ENCODE peak calls at places on chromosome 4, in six cellular contexts. One of them, this sample, is unnamed.

GRCh38 chr4:13678186-13678924 is 50.8 kb upstream of the BOD1L1 start:
- DNase-seq in heart left ventricle: no peak
- DNase-seq in uterus: no peak
- DNase-seq in occipital lobe: no peak
- DNase-seq in HepG2: no peak
- DNase-seq in activated CD8-positive, alpha-beta memory T cell treated with anti-CD3 and anti-CD28 coated beads for 1 hour: no peak
- DNase-seq in this sample: no peak

GRCh38 chr4:151917145-151917775 is 156.5 kb upstream of the GATB start:
- DNase-seq in uterus: no peak
- DNase-seq in occipital lobe: no peak
- DNase-seq in heart left ventricle: no peak
- DNase-seq in activated CD8-positive, alpha-beta memory T cell treated with anti-CD3 and anti-CD28 coated beads for 1 hour: no peak
- DNase-seq in HepG2: no peak
- DNase-seq in this sample: no peak

GRCh38 chr4:109434793-109435080 is 1.1 kb downstream of the SEC24B start:
- DNase-seq in HepG2: no peak
- DNase-seq in activated CD8-positive, alpha-beta memory T cell treated with anti-CD3 and anti-CD28 coated beads for 1 hour: no peak
- DNase-seq in occipital lobe: no peak
- DNase-seq in heart left ventricle: no peak
- DNase-seq in uterus: no peak
- DNase-seq in this sample: no peak

GRCh38 chr4:97911236-97911906 is 231.9 kb downstream of the STPG2 start:
- DNase-seq in heart left ventricle: no peak
- DNase-seq in HepG2: no peak
- DNase-seq in occipital lobe: no peak
- DNase-seq in uterus: no peak
- DNase-seq in activated CD8-positive, alpha-beta memory T cell treated with anti-CD3 and anti-CD28 coated beads for 1 hour: no peak
- DNase-seq in this sample: no peak

GRCh38 chr4:144611850-144612249 is 34.1 kb upstream of the HHIP start:
- DNase-seq in activated CD8-positive, alpha-beta memory T cell treated with anti-CD3 and anti-CD28 coated beads for 1 hour: no peak
- DNase-seq in occipital lobe: no peak
- DNase-seq in heart left ventricle: no peak
- DNase-seq in HepG2: peak
- DNase-seq in uterus: no peak
- DNase-seq in this sample: no peak

GRCh38 chr4:76547167-76547760 is 112.2 kb downstream of the SHROOM3 start:
- DNase-seq in activated CD8-positive, alpha-beta memory T cell treated with anti-CD3 and anti-CD28 coated beads for 1 hour: no peak
- DNase-seq in heart left ventricle: no peak
- DNase-seq in occipital lobe: no peak
- DNase-seq in HepG2: no peak
- DNase-seq in uterus: no peak
- DNase-seq in this sample: no peak

GRCh38 chr4:113445286-113445685 is 316.3 kb downstream of the CAMK2D start:
- DNase-seq in HepG2: no peak
- DNase-seq in heart left ventricle: peak
- DNase-seq in activated CD8-positive, alpha-beta memory T cell treated with anti-CD3 and anti-CD28 coated beads for 1 hour: no peak
- DNase-seq in occipital lobe: no peak
- DNase-seq in uterus: peak
- DNase-seq in this sample: peak

GRCh38 chr4:26860922-26861433 is 337 bp downstream of the STIM2 start:
- DNase-seq in HepG2: peak
- DNase-seq in uterus: peak
- DNase-seq in heart left ventricle: peak
- DNase-seq in activated CD8-positive, alpha-beta memory T cell treated with anti-CD3 and anti-CD28 coated beads for 1 hour: peak
- DNase-seq in occipital lobe: peak
- DNase-seq in this sample: no peak

GRCh38 chr4:77433102-77433733 is 172.4 kb upstream of the CXCL13 start:
- DNase-seq in heart left ventricle: no peak
- DNase-seq in occipital lobe: no peak
- DNase-seq in uterus: no peak
- DNase-seq in HepG2: peak
- DNase-seq in activated CD8-positive, alpha-beta memory T cell treated with anti-CD3 and anti-CD28 coated beads for 1 hour: no peak
- DNase-seq in this sample: no peak

GRCh38 chr4:101103381-101104142 is 243.8 kb downstream of the PPP3CA start:
- DNase-seq in uterus: no peak
- DNase-seq in HepG2: no peak
- DNase-seq in activated CD8-positive, alpha-beta memory T cell treated with anti-CD3 and anti-CD28 coated beads for 1 hour: no peak
- DNase-seq in occipital lobe: no peak
- DNase-seq in heart left ventricle: no peak
- DNase-seq in this sample: no peak

GRCh38 chr4:79917246-79917645 is 155.8 kb downstream of the ANTXR2 start:
- DNase-seq in uterus: no peak
- DNase-seq in occipital lobe: no peak
- DNase-seq in heart left ventricle: peak
- DNase-seq in activated CD8-positive, alpha-beta memory T cell treated with anti-CD3 and anti-CD28 coated beads for 1 hour: peak
- DNase-seq in HepG2: peak
- DNase-seq in this sample: no peak

GRCh38 chr4:3769642-3770184 is 3.5 kb downstream of the ADRA2C start:
- DNase-seq in occipital lobe: no peak
- DNase-seq in HepG2: no peak
- DNase-seq in uterus: no peak
- DNase-seq in heart left ventricle: no peak
- DNase-seq in activated CD8-positive, alpha-beta memory T cell treated with anti-CD3 and anti-CD28 coated beads for 1 hour: no peak
- DNase-seq in this sample: no peak

GRCh38 chr4:141636771-141637460 is 533 bp downstream of the IL15 start:
- DNase-seq in uterus: peak
- DNase-seq in heart left ventricle: peak
- DNase-seq in HepG2: no peak
- DNase-seq in activated CD8-positive, alpha-beta memory T cell treated with anti-CD3 and anti-CD28 coated beads for 1 hour: no peak
- DNase-seq in occipital lobe: no peak
- DNase-seq in this sample: peak

GRCh38 chr4:15143551-15143950 is 141.3 kb downstream of the CPEB2 start:
- DNase-seq in activated CD8-positive, alpha-beta memory T cell treated with anti-CD3 and anti-CD28 coated beads for 1 hour: no peak
- DNase-seq in occipital lobe: no peak
- DNase-seq in HepG2: no peak
- DNase-seq in uterus: no peak
- DNase-seq in heart left ventricle: no peak
- DNase-seq in this sample: no peak

GRCh38 chr4:123017636-123018390 is 95.4 kb upstream of the NUDT6 start:
- DNase-seq in uterus: no peak
- DNase-seq in occipital lobe: no peak
- DNase-seq in activated CD8-positive, alpha-beta memory T cell treated with anti-CD3 and anti-CD28 coated beads for 1 hour: no peak
- DNase-seq in HepG2: no peak
- DNase-seq in heart left ventricle: no peak
- DNase-seq in this sample: no peak

GRCh38 chr4:88630756-88631155 is 38.5 kb downstream of the HERC3 start:
- DNase-seq in heart left ventricle: no peak
- DNase-seq in activated CD8-positive, alpha-beta memory T cell treated with anti-CD3 and anti-CD28 coated beads for 1 hour: no peak
- DNase-seq in occipital lobe: no peak
- DNase-seq in uterus: no peak
- DNase-seq in HepG2: no peak
- DNase-seq in this sample: no peak

GRCh38 chr4:26916195-26916594 is 55.6 kb downstream of the STIM2 start:
- DNase-seq in activated CD8-positive, alpha-beta memory T cell treated with anti-CD3 and anti-CD28 coated beads for 1 hour: no peak
- DNase-seq in uterus: no peak
- DNase-seq in occipital lobe: no peak
- DNase-seq in heart left ventricle: no peak
- DNase-seq in HepG2: no peak
- DNase-seq in this sample: no peak

GRCh38 chr4:161197912-161198311 is 965.9 kb downstream of the FSTL5 start:
- DNase-seq in activated CD8-positive, alpha-beta memory T cell treated with anti-CD3 and anti-CD28 coated beads for 1 hour: no peak
- DNase-seq in HepG2: no peak
- DNase-seq in occipital lobe: no peak
- DNase-seq in heart left ventricle: no peak
- DNase-seq in uterus: no peak
- DNase-seq in this sample: no peak

GRCh38 chr4:109560687-109561452 is 824 bp downstream of the MCUB start:
- DNase-seq in HepG2: no peak
- DNase-seq in occipital lobe: peak
- DNase-seq in uterus: peak
- DNase-seq in activated CD8-positive, alpha-beta memory T cell treated with anti-CD3 and anti-CD28 coated beads for 1 hour: peak
- DNase-seq in heart left ventricle: peak
- DNase-seq in this sample: no peak